ENCODE peak calls at places on chromosomes 1 and 21, in ten cellular contexts. One of them, this sample, is unnamed.

GRCh38 chr1:110492573-110492972 is 26.4 kb downstream of the KCNA10 start:
- DNase-seq in central memory CD4-positive, alpha-beta T cell: no peak
- DNase-seq in right cardiac atrium: peak
- DNase-seq in left lung: no peak
- DNase-seq in cardiac muscle cell: no peak
- DNase-seq in right atrium auricular region: no peak
- DNase-seq in activated CD4-positive, alpha-beta memory T cell treated with anti-CD3 and anti-CD28 coated beads, Interleukin-2, amount 10 ng/mL, durations not matched to agents 7 days and 5 days: no peak
- DNase-seq in GM23338: no peak
- DNase-seq in pons: no peak
- DNase-seq in immature natural killer cell: no peak
- DNase-seq in this sample: no peak

GRCh38 chr1:180258290-180258689 is 28.2 kb downstream of the LHX4 start:
- DNase-seq in GM23338: no peak
- DNase-seq in left lung: no peak
- DNase-seq in central memory CD4-positive, alpha-beta T cell: no peak
- DNase-seq in right atrium auricular region: no peak
- DNase-seq in right cardiac atrium: no peak
- DNase-seq in activated CD4-positive, alpha-beta memory T cell treated with anti-CD3 and anti-CD28 coated beads, Interleukin-2, amount 10 ng/mL, durations not matched to agents 7 days and 5 days: no peak
- DNase-seq in immature natural killer cell: no peak
- DNase-seq in cardiac muscle cell: no peak
- DNase-seq in pons: no peak
- DNase-seq in this sample: no peak

GRCh38 chr1:74465193-74465681 is 47.2 kb downstream of the LRRC53 start:
- DNase-seq in right atrium auricular region: no peak
- DNase-seq in pons: no peak
- DNase-seq in immature natural killer cell: no peak
- DNase-seq in GM23338: no peak
- DNase-seq in cardiac muscle cell: no peak
- DNase-seq in activated CD4-positive, alpha-beta memory T cell treated with anti-CD3 and anti-CD28 coated beads, Interleukin-2, amount 10 ng/mL, durations not matched to agents 7 days and 5 days: no peak
- DNase-seq in central memory CD4-positive, alpha-beta T cell: no peak
- DNase-seq in left lung: peak
- DNase-seq in right cardiac atrium: peak
- DNase-seq in this sample: no peak

GRCh38 chr1:31297273-31298247 is 728 bp downstream of the ZCCHC17 start:
- DNase-seq in right atrium auricular region: no peak
- DNase-seq in immature natural killer cell: peak
- DNase-seq in cardiac muscle cell: peak
- DNase-seq in right cardiac atrium: no peak
- DNase-seq in GM23338: peak
- DNase-seq in pons: peak
- DNase-seq in central memory CD4-positive, alpha-beta T cell: peak
- DNase-seq in left lung: no peak
- DNase-seq in activated CD4-positive, alpha-beta memory T cell treated with anti-CD3 and anti-CD28 coated beads, Interleukin-2, amount 10 ng/mL, durations not matched to agents 7 days and 5 days: no peak
- DNase-seq in this sample: peak

GRCh38 chr1:24966724-24967346 is 36.8 kb upstream of the RUNX3 start:
- DNase-seq in activated CD4-positive, alpha-beta memory T cell treated with anti-CD3 and anti-CD28 coated beads, Interleukin-2, amount 10 ng/mL, durations not matched to agents 7 days and 5 days: peak
- DNase-seq in right cardiac atrium: no peak
- DNase-seq in cardiac muscle cell: no peak
- DNase-seq in immature natural killer cell: no peak
- DNase-seq in right atrium auricular region: no peak
- DNase-seq in GM23338: no peak
- DNase-seq in left lung: no peak
- DNase-seq in pons: no peak
- DNase-seq in central memory CD4-positive, alpha-beta T cell: peak
- DNase-seq in this sample: peak

GRCh38 chr1:202320081-202320405 is 21.7 kb downstream of the UBE2T start:
- DNase-seq in cardiac muscle cell: no peak
- DNase-seq in right atrium auricular region: no peak
- DNase-seq in left lung: no peak
- DNase-seq in right cardiac atrium: no peak
- DNase-seq in central memory CD4-positive, alpha-beta T cell: no peak
- DNase-seq in pons: no peak
- DNase-seq in immature natural killer cell: no peak
- DNase-seq in GM23338: no peak
- DNase-seq in activated CD4-positive, alpha-beta memory T cell treated with anti-CD3 and anti-CD28 coated beads, Interleukin-2, amount 10 ng/mL, durations not matched to agents 7 days and 5 days: no peak
- DNase-seq in this sample: no peak

GRCh38 chr21:29717659-29718058 is 222.1 kb downstream of the GRIK1 start:
- DNase-seq in GM23338: no peak
- DNase-seq in activated CD4-positive, alpha-beta memory T cell treated with anti-CD3 and anti-CD28 coated beads, Interleukin-2, amount 10 ng/mL, durations not matched to agents 7 days and 5 days: no peak
- DNase-seq in right cardiac atrium: no peak
- DNase-seq in cardiac muscle cell: no peak
- DNase-seq in central memory CD4-positive, alpha-beta T cell: no peak
- DNase-seq in left lung: no peak
- DNase-seq in pons: no peak
- DNase-seq in immature natural killer cell: no peak
- DNase-seq in right atrium auricular region: no peak
- DNase-seq in this sample: no peak

GRCh38 chr1:101509370-101509769 is 272.6 kb downstream of the S1PR1 start:
- DNase-seq in pons: peak
- DNase-seq in right atrium auricular region: no peak
- DNase-seq in left lung: no peak
- DNase-seq in cardiac muscle cell: no peak
- DNase-seq in right cardiac atrium: no peak
- DNase-seq in activated CD4-positive, alpha-beta memory T cell treated with anti-CD3 and anti-CD28 coated beads, Interleukin-2, amount 10 ng/mL, durations not matched to agents 7 days and 5 days: no peak
- DNase-seq in central memory CD4-positive, alpha-beta T cell: no peak
- DNase-seq in GM23338: no peak
- DNase-seq in immature natural killer cell: no peak
- DNase-seq in this sample: no peak

GRCh38 chr1:6545276-6545934 is 8.9 kb downstream of the NOL9 start:
- DNase-seq in right atrium auricular region: no peak
- DNase-seq in pons: no peak
- DNase-seq in GM23338: no peak
- DNase-seq in immature natural killer cell: no peak
- DNase-seq in activated CD4-positive, alpha-beta memory T cell treated with anti-CD3 and anti-CD28 coated beads, Interleukin-2, amount 10 ng/mL, durations not matched to agents 7 days and 5 days: peak
- DNase-seq in cardiac muscle cell: no peak
- DNase-seq in central memory CD4-positive, alpha-beta T cell: peak
- DNase-seq in left lung: no peak
- DNase-seq in right cardiac atrium: no peak
- DNase-seq in this sample: no peak

GRCh38 chr1:74324684-74325448 is 89.7 kb downstream of the TNNI3K start:
- DNase-seq in right atrium auricular region: no peak
- DNase-seq in activated CD4-positive, alpha-beta memory T cell treated with anti-CD3 and anti-CD28 coated beads, Interleukin-2, amount 10 ng/mL, durations not matched to agents 7 days and 5 days: no peak
- DNase-seq in pons: no peak
- DNase-seq in central memory CD4-positive, alpha-beta T cell: no peak
- DNase-seq in cardiac muscle cell: no peak
- DNase-seq in GM23338: peak
- DNase-seq in left lung: no peak
- DNase-seq in right cardiac atrium: no peak
- DNase-seq in immature natural killer cell: no peak
- DNase-seq in this sample: no peak

GRCh38 chr1:3217096-3217724 is 148.2 kb downstream of the PRDM16 start:
- DNase-seq in activated CD4-positive, alpha-beta memory T cell treated with anti-CD3 and anti-CD28 coated beads, Interleukin-2, amount 10 ng/mL, durations not matched to agents 7 days and 5 days: no peak
- DNase-seq in right atrium auricular region: no peak
- DNase-seq in central memory CD4-positive, alpha-beta T cell: no peak
- DNase-seq in immature natural killer cell: no peak
- DNase-seq in pons: peak
- DNase-seq in left lung: no peak
- DNase-seq in right cardiac atrium: no peak
- DNase-seq in cardiac muscle cell: no peak
- DNase-seq in GM23338: no peak
- DNase-seq in this sample: no peak

GRCh38 chr1:94335950-94336349 is 82.2 kb upstream of the ABCD3 start:
- DNase-seq in central memory CD4-positive, alpha-beta T cell: no peak
- DNase-seq in GM23338: peak
- DNase-seq in right atrium auricular region: peak
- DNase-seq in left lung: no peak
- DNase-seq in right cardiac atrium: peak
- DNase-seq in activated CD4-positive, alpha-beta memory T cell treated with anti-CD3 and anti-CD28 coated beads, Interleukin-2, amount 10 ng/mL, durations not matched to agents 7 days and 5 days: no peak
- DNase-seq in immature natural killer cell: peak
- DNase-seq in pons: peak
- DNase-seq in cardiac muscle cell: peak
- DNase-seq in this sample: peak

GRCh38 chr21:15301014-15301413 is 236.2 kb upstream of the NRIP1 start:
- DNase-seq in central memory CD4-positive, alpha-beta T cell: no peak
- DNase-seq in pons: no peak
- DNase-seq in cardiac muscle cell: no peak
- DNase-seq in right cardiac atrium: no peak
- DNase-seq in left lung: no peak
- DNase-seq in GM23338: peak
- DNase-seq in activated CD4-positive, alpha-beta memory T cell treated with anti-CD3 and anti-CD28 coated beads, Interleukin-2, amount 10 ng/mL, durations not matched to agents 7 days and 5 days: no peak
- DNase-seq in immature natural killer cell: no peak
- DNase-seq in right atrium auricular region: no peak
- DNase-seq in this sample: no peak

GRCh38 chr1:78038491-78038939 is 7.3 kb upstream of the GIPC2 start:
- DNase-seq in right atrium auricular region: no peak
- DNase-seq in pons: no peak
- DNase-seq in immature natural killer cell: no peak
- DNase-seq in cardiac muscle cell: no peak
- DNase-seq in central memory CD4-positive, alpha-beta T cell: no peak
- DNase-seq in GM23338: no peak
- DNase-seq in activated CD4-positive, alpha-beta memory T cell treated with anti-CD3 and anti-CD28 coated beads, Interleukin-2, amount 10 ng/mL, durations not matched to agents 7 days and 5 days: no peak
- DNase-seq in left lung: no peak
- DNase-seq in right cardiac atrium: no peak
- DNase-seq in this sample: peak

This sample was measured in HFFc6.